ENCODE peak calls at places on chromosomes 4 and X, in four cellular contexts. One of them, this sample, is unnamed. For H3K9me3, the result is how much of the 10 kb centered on the place peaks cover.

GRCh38 chrX:118627084-118627758 is 100.2 kb upstream of the IL13RA1 start:
- DNase-seq in tibial nerve: no peak
- DNase-seq in colonic mucosa: no peak
- DNase-seq in transverse colon: no peak
- DNase-seq in this sample: no peak

GRCh38 chr4:174358823-174359222 is 75.1 kb downstream of the CEP44 start:
- DNase-seq in tibial nerve: no peak
- DNase-seq in colonic mucosa: no peak
- DNase-seq in transverse colon: no peak
- DNase-seq in this sample: no peak

GRCh38 chr4:146292508-146292907 is 78.2 kb downstream of the REELD1 start:
- DNase-seq in tibial nerve: no peak
- DNase-seq in colonic mucosa: no peak
- DNase-seq in transverse colon: no peak
- DNase-seq in this sample: no peak

GRCh38 chrX:80792205-80792604 is 17.5 kb downstream of the BRWD3 start:
- DNase-seq in tibial nerve: no peak
- DNase-seq in colonic mucosa: no peak
- DNase-seq in transverse colon: no peak
- DNase-seq in this sample: no peak

GRCh38 chrX:108020631-108021030 is 24.2 kb upstream of the VSIG1 start:
- DNase-seq in tibial nerve: no peak
- DNase-seq in colonic mucosa: no peak
- DNase-seq in transverse colon: no peak
- DNase-seq in this sample: no peak

GRCh38 chrX:67720344-67720743 is 176.5 kb downstream of the AR start:
- DNase-seq in tibial nerve: no peak
- DNase-seq in colonic mucosa: no peak
- DNase-seq in transverse colon: no peak
- DNase-seq in this sample: no peak

GRCh38 chrX:114365045-114365834 is 218.6 kb upstream of the HTR2C start:
- DNase-seq in tibial nerve: no peak
- DNase-seq in colonic mucosa: no peak
- DNase-seq in transverse colon: no peak
- DNase-seq in this sample: no peak

GRCh38 chr4:13527983-13528822 is 16.1 kb downstream of the NKX3-2 start:
- DNase-seq in tibial nerve: no peak
- DNase-seq in colonic mucosa: no peak
- DNase-seq in transverse colon: no peak
- DNase-seq in this sample: no peak

GRCh38 chrX:43450355-43450754 is 205.7 kb upstream of the MAOA start:
- DNase-seq in tibial nerve: no peak
- DNase-seq in colonic mucosa: no peak
- DNase-seq in transverse colon: no peak
- DNase-seq in this sample: no peak

GRCh38 chrX:1581132-1581531 is 10.3 kb upstream of the AKAP17A start:
- DNase-seq in tibial nerve: peak
- DNase-seq in colonic mucosa: peak
- DNase-seq in transverse colon: peak
- DNase-seq in this sample: peak

GRCh38 chrX:129323115-129323514 is 200.2 kb downstream of the SMARCA1 start:
- DNase-seq in tibial nerve: no peak
- DNase-seq in colonic mucosa: no peak
- DNase-seq in transverse colon: no peak
- DNase-seq in this sample: no peak

GRCh38 chr4:80568891-80569290 is 233.4 kb downstream of the CFAP299 start:
- DNase-seq in tibial nerve: no peak
- DNase-seq in colonic mucosa: no peak
- DNase-seq in transverse colon: no peak
- DNase-seq in this sample: no peak

GRCh38 chrX:119682019-119682989 is 10.7 kb downstream of the SEPTIN6 start:
- DNase-seq in tibial nerve: no peak
- DNase-seq in colonic mucosa: no peak
- DNase-seq in transverse colon: no peak
- DNase-seq in this sample: no peak

GRCh38 chrX:139429913-139430312 is 100.6 kb upstream of the F9 start:
- DNase-seq in tibial nerve: no peak
- DNase-seq in colonic mucosa: no peak
- DNase-seq in transverse colon: no peak
- DNase-seq in this sample: no peak

GRCh38 chr4:132065940-132066495 is 1083.1 kb upstream of the PCDH10 start:
- DNase-seq in tibial nerve: no peak
- DNase-seq in colonic mucosa: no peak
- DNase-seq in transverse colon: no peak
- DNase-seq in this sample: no peak

GRCh38 chrX:17581650-17582049 is 155.6 kb upstream of the SCML1 start:
- DNase-seq in tibial nerve: no peak
- DNase-seq in colonic mucosa: no peak
- DNase-seq in transverse colon: no peak
- DNase-seq in this sample: no peak

GRCh38 chr4:40729555-40729954 is 20.2 kb upstream of the NSUN7 start:
- DNase-seq in tibial nerve: no peak
- DNase-seq in colonic mucosa: no peak
- DNase-seq in transverse colon: no peak
- DNase-seq in this sample: no peak

GRCh38 chrX:126836195-126836594 is 16.7 kb downstream of the PRR32 start:
- DNase-seq in tibial nerve: no peak
- DNase-seq in colonic mucosa: no peak
- DNase-seq in transverse colon: no peak
- DNase-seq in this sample: no peak

GRCh38 chr4:42172921-42173320 is 20.5 kb upstream of the BEND4 start:
- DNase-seq in tibial nerve: no peak
- DNase-seq in colonic mucosa: no peak
- DNase-seq in transverse colon: no peak
- DNase-seq in this sample: no peak

GRCh38 chr4:124953059-124953850 is 240.7 kb upstream of the ANKRD50 start:
- DNase-seq in tibial nerve: no peak
- DNase-seq in colonic mucosa: no peak
- DNase-seq in transverse colon: no peak
- DNase-seq in this sample: no peak

GRCh38 chrX:135740683-135741149 is 27.3 kb downstream of the CT45A3 start:
- DNase-seq in tibial nerve: no peak
- DNase-seq in colonic mucosa: peak
- DNase-seq in transverse colon: peak
- DNase-seq in this sample: no peak

GRCh38 chrX:137227164-137227563 is 193.4 kb upstream of the GPR101 start:
- DNase-seq in tibial nerve: no peak
- DNase-seq in colonic mucosa: no peak
- DNase-seq in transverse colon: no peak
- DNase-seq in this sample: no peak

GRCh38 chr4:6720202-6720699 is 4.3 kb downstream of the BLOC1S4 start:
- DNase-seq in tibial nerve: peak
- DNase-seq in colonic mucosa: peak
- DNase-seq in transverse colon: peak
- DNase-seq in this sample: peak

GRCh38 chrX:68416592-68416991 is 16.7 kb downstream of the OPHN1 start:
- DNase-seq in tibial nerve: no peak
- DNase-seq in colonic mucosa: no peak
- DNase-seq in transverse colon: no peak
- DNase-seq in this sample: no peak

GRCh38 chr4:150821641-150822040 is 193.4 kb downstream of the LRBA start:
- DNase-seq in tibial nerve: no peak
- DNase-seq in colonic mucosa: no peak
- DNase-seq in transverse colon: no peak
- DNase-seq in this sample: no peak

GRCh38 chr4:39102297-39102696 is 40.3 kb downstream of the KLHL5 start:
- DNase-seq in tibial nerve: no peak
- DNase-seq in colonic mucosa: no peak
- DNase-seq in transverse colon: no peak
- DNase-seq in this sample: no peak

GRCh38 chrX:49061916-49062315 is 3.1 kb downstream of the CCDC120 start:
- DNase-seq in tibial nerve: no peak
- DNase-seq in colonic mucosa: no peak
- DNase-seq in transverse colon: no peak
- DNase-seq in this sample: no peak

GRCh38 chrX:39519213-39519544 is 578.6 kb downstream of the BCOR start:
- DNase-seq in tibial nerve: peak
- DNase-seq in colonic mucosa: no peak
- DNase-seq in transverse colon: no peak
- DNase-seq in this sample: no peak

GRCh38 chr4:138252551-138252950 is 10.4 kb upstream of the SLC7A11 start:
- DNase-seq in tibial nerve: no peak
- DNase-seq in colonic mucosa: no peak
- DNase-seq in transverse colon: no peak
- DNase-seq in this sample: no peak

GRCh38 chrX:152600853-152601635 is 36.7 kb upstream of the GABRQ start:
- DNase-seq in tibial nerve: no peak
- DNase-seq in colonic mucosa: no peak
- DNase-seq in transverse colon: no peak
- DNase-seq in this sample: no peak

GRCh38 chr4:14920759-14921313 is 81.4 kb upstream of the CPEB2 start:
- DNase-seq in tibial nerve: no peak
- DNase-seq in colonic mucosa: no peak
- DNase-seq in transverse colon: no peak
- DNase-seq in this sample: no peak

GRCh38 chr4:183492791-183493221 is 12.1 kb upstream of the ING2 start:
- DNase-seq in tibial nerve: no peak
- DNase-seq in colonic mucosa: no peak
- DNase-seq in transverse colon: no peak
- DNase-seq in this sample: no peak

GRCh38 chr4:26076000-26076587 is 162.1 kb downstream of the SMIM20 start:
- DNase-seq in tibial nerve: peak
- DNase-seq in colonic mucosa: no peak
- DNase-seq in transverse colon: no peak
- DNase-seq in this sample: no peak

GRCh38 chr4:106569151-106570029 is 200.8 kb upstream of the GIMD1 start:
- DNase-seq in tibial nerve: no peak
- DNase-seq in colonic mucosa: no peak
- DNase-seq in transverse colon: no peak
- DNase-seq in this sample: no peak
- H3K27ac ChIP-seq in tibial nerve: no peak
- H3K27ac ChIP-seq in colonic mucosa: no peak
- H3K27ac ChIP-seq in transverse colon: no peak
- H3K27ac ChIP-seq in this sample: no peak

GRCh38 chr4:213971-214370 is 89.7 kb downstream of the ZNF718 start:
- DNase-seq in tibial nerve: no peak
- DNase-seq in colonic mucosa: no peak
- DNase-seq in transverse colon: no peak
- DNase-seq in this sample: no peak

GRCh38 chr4:211033-211511 is 86.8 kb downstream of the ZNF718 start:
- DNase-seq in tibial nerve: no peak
- DNase-seq in colonic mucosa: no peak
- DNase-seq in transverse colon: no peak
- DNase-seq in this sample: no peak

GRCh38 chr4:217891-218290 is 87.4 kb downstream of the ZNF732 start:
- DNase-seq in tibial nerve: no peak
- DNase-seq in colonic mucosa: no peak
- DNase-seq in transverse colon: no peak
- DNase-seq in this sample: no peak

GRCh38 chr4:212438-213174 is 88.3 kb downstream of the ZNF718 start:
- DNase-seq in tibial nerve: peak
- DNase-seq in colonic mucosa: peak
- DNase-seq in transverse colon: peak
- DNase-seq in this sample: peak
- H3K9me3 ChIP-seq in tibial nerve: half or more
- H3K9me3 ChIP-seq in colonic mucosa: under half
- H3K9me3 ChIP-seq in transverse colon: under half
- H3K9me3 ChIP-seq in this sample: under half

GRCh38 chr4:158005021-158005420 is 167.8 kb downstream of the GASK1B start:
- DNase-seq in tibial nerve: no peak
- DNase-seq in colonic mucosa: no peak
- DNase-seq in transverse colon: no peak
- DNase-seq in this sample: no peak
- H3K27ac ChIP-seq in tibial nerve: no peak
- H3K27ac ChIP-seq in colonic mucosa: no peak
- H3K27ac ChIP-seq in transverse colon: peak
- H3K27ac ChIP-seq in this sample: no peak

GRCh38 chr4:101283436-101283835 is 63.9 kb downstream of the PPP3CA start:
- DNase-seq in tibial nerve: no peak
- DNase-seq in colonic mucosa: no peak
- DNase-seq in transverse colon: no peak
- DNase-seq in this sample: no peak
- H3K9me3 ChIP-seq in tibial nerve: under half
- H3K9me3 ChIP-seq in colonic mucosa: under half
- H3K9me3 ChIP-seq in transverse colon: under half
- H3K9me3 ChIP-seq in this sample: under half

This sample was measured in lung.